ENCODE peak calls at places on chromosomes 16 and 17, in five cellular contexts. Q is NCI-H748 treated with DMSO at 0.1 percent for 48 hours, E is SK-N-SH, N is retina, U is Caco-2. H is an unnamed sample.

GRCh38 chr17:82297280-82297803 is 20.1 kb downstream of the CD7 start:
- DNase-seq in Q (no peak), E (peak; percentile 54), N (no peak), U (no peak), H (peak; percentile 46)

GRCh38 chr16:16021988-16022682 is 72.7 kb downstream of the ABCC1 start:
- DNase-seq in Q (no peak), E (peak; percentile 82), N (peak; percentile 38), U (peak; percentile 53), H (peak; percentile 78)

GRCh38 chr16:1323296-1324239 is 9.9 kb upstream of the BAIAP3 start:
- DNase-seq in Q (no peak), E (no peak), N (no peak), U (no peak), H (peak; percentile 71)

GRCh38 chr16:12267491-12267890 is 291.0 kb downstream of the SNX29 start:
- DNase-seq in Q (no peak), E (no peak), N (no peak), U (peak; percentile 47), H (no peak)

GRCh38 chr16:76963614-76964315 is 227.2 kb upstream of the MON1B start:
- DNase-seq in Q (peak; percentile 11), E (no peak), N (no peak), U (no peak), H (no peak)

GRCh38 chr16:3171855-3172593 is 16.0 kb upstream of the OR1F1 start:
- DNase-seq in Q (no peak), E (peak; percentile 51), N (no peak), U (no peak), H (no peak)

GRCh38 chr16:5526826-5527225 is 429.2 kb upstream of the EEF2KMT start:
- DNase-seq in Q (no peak), E (no peak), N (no peak), U (no peak), H (no peak)

GRCh38 chr17:50956750-50957523 is 90.8 kb upstream of the TOB1 start:
- DNase-seq in Q (peak; percentile 49), E (peak; percentile 75), N (peak; percentile 86), U (peak; percentile 86), H (peak; percentile 50)

GRCh38 chr17:75601057-75601987 is 13.7 kb downstream of the MYO15B start:
- DNase-seq in Q (peak; percentile 67), E (peak; percentile 83), N (peak; percentile 56), U (peak; percentile 71), H (peak; percentile 28)